ENCODE peak calls at places on chromosomes 11 and 22, in eight cellular contexts. J is lower lobe of right lung, G is heart right ventricle, K is MM.1S, A is GM23338, R is left ventricle myocardium inferior, E is PC-3, D is H1. T is an unnamed sample.

GRCh38 chr22:20575724-20576444 is 68.5 kb downstream of the MED15 start:
- DNase-seq in J (no peak), G (no peak), K (no peak), A (no peak), R (no peak), E (no peak), D (no peak), T (no peak)

GRCh38 chr11:61888043-61888442 is 3.3 kb downstream of the FADS3 start:
- DNase-seq in J (peak; percentile 65), G (peak; percentile 83), K (no peak), A (no peak), R (peak; percentile 87), E (peak; percentile 47), D (no peak), T (no peak)

GRCh38 chr11:18063131-18063530 is 17.1 kb upstream of the TPH1 start:
- DNase-seq in J (no peak), G (no peak), K (no peak), A (no peak), R (no peak), E (peak; percentile 30), D (no peak), T (no peak)

GRCh38 chr11:37109205-37109585 is 511.2 kb upstream of the RAG2 start:
- DNase-seq in J (no peak), G (no peak), K (no peak), A (no peak), R (no peak), E (no peak), D (no peak), T (no peak)

GRCh38 chr22:21074092-21074715 is 28.5 kb downstream of the LRRC74B start:
- DNase-seq in J (no peak), G (no peak), K (no peak), A (no peak), R (no peak), E (peak; percentile 84), D (no peak), T (no peak)

GRCh38 chr22:44667829-44668189 is 34.2 kb upstream of the PRR5 start:
- DNase-seq in J (peak; percentile 46), G (no peak), K (no peak), A (no peak), R (no peak), E (no peak), D (no peak), T (no peak)

GRCh38 chr22:42279425-42280020 is 9.1 kb upstream of the TCF20 start:
- DNase-seq in J (no peak), G (no peak), K (no peak), A (no peak), R (peak; percentile 1), E (peak; percentile 11), D (no peak), T (no peak)

GRCh38 chr11:118619444-118620205 is 12.2 kb downstream of the PHLDB1 start:
- DNase-seq in J (peak; percentile 35), G (no peak), K (no peak), A (no peak), R (no peak), E (peak; percentile 92), D (no peak), T (no peak)

GRCh38 chr22:19606332-19607197 is 82.4 kb upstream of the CLDN5 start:
- DNase-seq in J (no peak), G (no peak), K (no peak), A (no peak), R (no peak), E (no peak), D (no peak), T (no peak)

GRCh38 chr11:22192642-22193347 is at the start of gene ANO5:
- DNase-seq in J (peak; percentile 73), G (peak; percentile 78), K (peak; percentile 56), A (peak; percentile 81), R (peak; percentile 83), E (no peak), D (peak; percentile 87), T (peak; percentile 88)

GRCh38 chr11:69775163-69775755 is at the start of gene FGF4:
- DNase-seq in J (no peak), G (no peak), K (no peak), A (peak; percentile 68), R (no peak), E (no peak), D (peak; percentile 83), T (no peak)

GRCh38 chr11:30322826-30323710 is at the start of gene ARL14EP:
- DNase-seq in J (peak; percentile 95), G (peak; percentile 91), K (peak; percentile 97), A (peak; percentile 97), R (peak; percentile 94), E (peak; percentile 93), D (peak; percentile 88), T (peak; percentile 93)

GRCh38 chr22:25332386-25332785 is 112.9 kb downstream of the CRYBB2 start:
- DNase-seq in J (no peak), G (no peak), K (no peak), A (no peak), R (no peak), E (no peak), D (no peak), T (no peak)

GRCh38 chr11:125494987-125495725 is 909 bp downstream of the FEZ1 start:
- DNase-seq in J (no peak), G (peak; percentile 37), K (no peak), A (peak; percentile 77), R (peak; percentile 37), E (no peak), D (peak; percentile 81), T (peak; percentile 23)

GRCh38 chr11:45264839-45265515 is 21.2 kb downstream of the SYT13 start:
- DNase-seq in J (no peak), G (no peak), K (no peak), A (no peak), R (no peak), E (peak; percentile 82), D (no peak), T (no peak)

GRCh38 chr11:267491-267994 is 10.7 kb upstream of the NLRP6 start:
- DNase-seq in J (peak; percentile 86), G (no peak), K (peak; percentile 72), A (no peak), R (peak; percentile 52), E (peak; percentile 41), D (no peak), T (peak; percentile 56)

DNA sequence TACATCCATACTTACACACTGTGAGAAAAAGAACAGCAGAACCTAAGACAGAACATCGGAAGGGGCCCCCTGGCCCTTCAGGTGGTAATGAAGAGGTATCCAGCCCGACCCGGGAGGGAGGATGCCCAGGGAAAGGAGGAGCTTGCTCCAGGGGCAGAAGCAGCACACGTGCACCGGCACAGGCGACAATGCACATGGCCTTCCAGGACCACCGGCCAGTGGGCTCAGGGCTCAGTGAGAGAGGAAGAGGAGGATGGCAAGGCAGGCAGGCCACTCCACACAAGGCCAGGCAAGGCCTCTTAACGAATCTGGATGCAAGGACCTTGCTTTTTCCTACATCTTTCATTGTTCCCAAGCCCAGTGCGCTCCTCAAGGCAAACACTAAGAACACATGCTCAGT is 52.6 kb downstream of the MICAL3 start:
- DNase-seq in J (no peak), G (no peak), K (no peak), A (no peak), R (no peak), E (no peak), D (no peak), T (no peak)
- H3K27ac ChIP-seq in J (no peak overlapping the region), G (no peak overlapping the region), K (no peak overlapping the region), A (peak overlapping the region; percentile 69), R (peak overlapping the region; percentile 57), E (no peak overlapping the region), D (no peak overlapping the region), T (no peak overlapping the region)

DNA sequence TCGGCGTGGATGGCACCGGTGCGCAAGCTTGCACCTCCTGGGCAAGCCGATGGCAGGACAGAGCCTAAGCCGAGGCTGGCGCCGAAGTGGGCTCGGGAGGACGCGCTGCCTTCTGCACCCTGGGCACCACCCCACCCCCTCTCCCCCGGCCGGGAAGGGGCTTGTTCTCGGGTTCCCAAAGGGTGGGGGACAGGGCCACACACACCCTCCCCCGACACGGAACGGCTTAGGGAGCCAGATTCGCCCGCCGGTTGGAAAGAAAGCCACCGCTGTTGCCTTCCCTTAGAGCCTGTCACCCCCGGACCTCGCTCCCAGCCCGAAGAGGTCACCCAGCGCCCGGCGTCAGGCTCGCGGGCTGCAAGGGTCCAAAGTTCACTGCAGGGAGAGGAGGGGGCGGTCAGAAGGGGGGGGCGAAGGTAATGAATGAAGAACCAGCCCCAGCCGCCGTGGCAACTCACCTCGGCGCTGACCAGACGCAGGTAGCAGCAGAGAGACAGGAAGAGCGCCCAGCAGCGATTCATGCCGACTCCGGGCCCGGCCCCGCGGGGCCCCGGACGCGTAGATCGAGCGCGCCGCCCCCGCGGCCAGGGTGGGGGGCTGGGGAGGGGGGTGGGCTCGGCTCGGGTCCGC is 1.2 kb downstream of the PDGFB start:
- DNase-seq in J (no peak), G (no peak), K (peak; percentile 31), A (peak; percentile 61), R (no peak), E (peak; percentile 29), D (peak; percentile 77), T (no peak)
- H3K27ac ChIP-seq in J (peak overlapping the region; percentile 79), G (peak overlapping the region; percentile 93), K (peak overlapping the region; percentile 47), A (no peak overlapping the region), R (peak overlapping the region; percentile 97), E (peak overlapping the region; percentile 18), D (no peak overlapping the region), T (peak overlapping the region; percentile 44)

DNA sequence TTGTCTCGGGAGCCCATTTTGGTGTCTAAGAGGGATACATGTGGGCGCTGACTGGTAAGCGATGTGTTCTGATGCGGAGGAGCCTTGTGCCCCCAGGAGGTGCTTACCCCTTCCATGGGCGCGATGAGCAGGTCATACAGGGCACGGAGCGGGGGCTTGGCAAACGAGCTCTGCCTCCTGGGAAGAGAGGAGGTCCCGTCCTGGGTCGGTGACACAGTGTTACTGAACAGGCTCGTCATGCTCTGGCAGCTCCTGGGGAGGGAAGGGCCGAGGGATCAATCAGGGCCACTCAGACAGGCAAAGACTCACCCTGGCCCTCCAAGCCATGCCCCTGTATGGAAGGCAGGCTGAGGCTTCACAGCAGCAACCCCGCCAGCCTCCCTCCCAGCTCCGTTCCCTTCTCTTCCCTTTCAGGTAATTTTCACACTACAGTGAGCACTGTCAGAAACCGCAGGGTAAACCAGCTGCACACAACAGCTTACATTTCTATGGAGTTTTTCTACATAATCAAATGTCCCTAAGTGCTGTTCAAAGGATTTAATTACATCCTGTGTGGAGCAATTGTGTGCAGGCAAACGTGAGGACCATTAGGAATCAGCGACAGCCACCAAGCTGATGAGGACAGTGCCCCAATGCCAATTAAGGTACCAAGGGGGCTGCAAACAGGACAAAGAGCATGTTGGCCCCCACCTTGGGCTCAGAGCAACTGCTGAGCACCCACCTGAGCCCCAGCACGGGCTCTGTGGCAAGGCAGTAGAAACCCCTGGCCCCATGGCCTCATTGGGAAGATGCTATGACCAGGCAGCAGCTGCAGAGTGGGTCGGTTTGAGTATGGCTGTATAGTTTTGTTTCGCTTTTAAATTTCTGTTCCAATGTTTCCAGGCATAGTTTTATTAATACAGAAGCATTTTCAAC is 95.3 kb upstream of the PITPNB start:
- DNase-seq in J (peak; percentile 43), G (no peak), K (no peak), A (no peak), R (peak; percentile 7), E (no peak), D (no peak), T (no peak)
- H3K27ac ChIP-seq in J (peak overlapping the region; percentile 27), G (no peak overlapping the region), K (no peak overlapping the region), A (no peak overlapping the region), R (no peak overlapping the region), E (no peak overlapping the region), D (no peak overlapping the region), T (no peak overlapping the region)

DNA sequence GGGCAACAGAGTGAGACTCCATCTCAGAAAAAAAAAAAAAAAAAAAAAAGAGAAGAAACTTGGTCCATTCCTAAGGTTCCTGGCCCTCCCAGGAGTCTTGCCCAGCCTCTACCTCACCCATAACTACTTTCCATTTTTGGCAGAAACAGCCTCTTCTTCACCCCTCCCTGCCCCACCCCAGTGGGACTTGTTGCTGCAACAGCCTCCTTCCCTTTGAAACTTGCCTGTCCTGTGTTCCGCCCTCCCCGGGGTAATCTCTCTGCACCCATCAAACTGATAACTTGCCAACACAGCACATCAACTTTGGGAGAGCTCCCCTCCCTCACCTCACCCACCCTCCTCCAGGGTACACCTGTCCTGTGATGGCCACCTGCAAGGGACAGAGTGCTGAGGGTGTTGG is 10.0 kb upstream of the FAM83F start:
- DNase-seq in J (no peak), G (no peak), K (no peak), A (no peak), R (no peak), E (no peak), D (no peak), T (no peak)
- H3K27ac ChIP-seq in J (no peak overlapping the region), G (no peak overlapping the region), K (no peak overlapping the region), A (no peak overlapping the region), R (no peak overlapping the region), E (no peak overlapping the region), D (no peak overlapping the region), T (no peak overlapping the region)

T was measured in colonic mucosa.